ENCODE peak calls at places on chromosomes 4 and X, in six cellular contexts. P is WTC11, R is mucosa of descending colon, O is foreskin fibroblast, N is Panc1, F is H9. Z is an unnamed sample.

GRCh38 chrX:46791927-46792825 is 33.3 kb upstream of the SLC9A7 start:
- DNase-seq in R (no peak), O (peak), P (peak), F (peak), N (peak), Z (no peak)

GRCh38 chr4:121358473-121358872 is 22.3 kb downstream of the QRFPR start:
- DNase-seq in P (no peak), N (no peak), R (no peak), F (no peak), O (peak), Z (no peak)

GRCh38 chr4:38163216-38164006 is 203.2 kb downstream of the PTTG2 start:
- DNase-seq in R (no peak), O (peak), N (no peak), P (no peak), F (no peak), Z (no peak)

GRCh38 chr4:103786014-103786413 is 66.2 kb upstream of the TACR3 start:
- DNase-seq in R (no peak), P (peak), O (peak), F (peak), N (peak), Z (peak)

GRCh38 chr4:60241886-60242285 is 958.2 kb upstream of the ADGRL3 start:
- DNase-seq in O (no peak), R (no peak), F (no peak), P (no peak), N (no peak), Z (no peak)

GRCh38 chr4:128298129-128298758 is 10.6 kb upstream of the PGRMC2 start:
- DNase-seq in N (no peak), P (no peak), R (no peak), O (no peak), F (no peak), Z (no peak)

GRCh38 chr4:110085131-110085530 is 113.3 kb downstream of the ELOVL6 start:
- DNase-seq in N (no peak), F (no peak), R (peak), O (no peak), P (no peak), Z (no peak)

GRCh38 chr4:113826431-113826830 is 64.9 kb upstream of the CAMK2D start:
- DNase-seq in P (no peak), O (no peak), N (no peak), F (no peak), R (no peak), Z (no peak)

GRCh38 chr4:7328913-7329638 is 105.7 kb downstream of the PSAPL1 start:
- DNase-seq in F (no peak), R (peak), O (peak), N (no peak), P (no peak), Z (no peak)

GRCh38 chr4:74054483-74055032 is 16.1 kb upstream of the CXCL3 start:
- DNase-seq in F (no peak), O (no peak), R (peak), N (no peak), P (no peak), Z (no peak)

GRCh38 chrX:107700317-107700774 is 72.0 kb downstream of the PRPS1 start:
- DNase-seq in P (no peak), F (no peak), R (no peak), O (peak), N (no peak), Z (no peak)

GRCh38 chr4:72809208-72809607 is 240.2 kb upstream of the ADAMTS3 start:
- DNase-seq in N (no peak), P (no peak), O (no peak), F (no peak), R (no peak), Z (no peak)

GRCh38 chr4:158004101-158004500 is 168.7 kb downstream of the GASK1B start:
- DNase-seq in P (no peak), O (no peak), R (no peak), N (no peak), F (no peak), Z (no peak)

GRCh38 chr4:97477974-97478373 is 665.3 kb downstream of the STPG2 start:
- DNase-seq in O (no peak), P (no peak), R (no peak), F (no peak), N (no peak), Z (no peak)

GRCh38 chrX:8067754-8068469 is 103.2 kb downstream of the VCX2 start:
- DNase-seq in P (no peak), F (no peak), O (peak), R (no peak), N (no peak), Z (no peak)

GRCh38 chrX:145821898-145822567 is 4.4 kb downstream of the SLITRK2 start:
- DNase-seq in P (no peak), F (no peak), O (no peak), R (no peak), N (no peak), Z (no peak)

GRCh38 chrX:145821291-145821897 is 3.8 kb downstream of the SLITRK2 start:
- DNase-seq in N (no peak), O (no peak), R (no peak), F (peak), P (no peak), Z (peak)

GRCh38 chrX:145826466-145826865 is 8.8 kb downstream of the SLITRK2 start:
- DNase-seq in R (no peak), N (no peak), P (no peak), F (no peak), O (no peak), Z (no peak)

GRCh38 chrX:145823132-145823531 is 5.5 kb downstream of the SLITRK2 start:
- DNase-seq in F (no peak), R (no peak), N (no peak), P (no peak), O (no peak), Z (no peak)

GRCh38 chrX:145825896-145826295 is 8.3 kb downstream of the SLITRK2 start:
- DNase-seq in O (no peak), F (no peak), R (no peak), N (no peak), P (no peak), Z (no peak)
- TF ChIP-seq CTCF in O (no peak), F (peak), R (no peak), N (peak), P (no peak), Z (peak)

GRCh38 chrX:15127010-15127409 is 142.9 kb downstream of the ASB9 start:
- DNase-seq in P (no peak), N (no peak), O (no peak), R (no peak), F (no peak), Z (no peak)
- TF ChIP-seq CTCF in P (no peak), N (no peak), O (no peak), R (no peak), F (peak), Z (no peak)

DNA sequence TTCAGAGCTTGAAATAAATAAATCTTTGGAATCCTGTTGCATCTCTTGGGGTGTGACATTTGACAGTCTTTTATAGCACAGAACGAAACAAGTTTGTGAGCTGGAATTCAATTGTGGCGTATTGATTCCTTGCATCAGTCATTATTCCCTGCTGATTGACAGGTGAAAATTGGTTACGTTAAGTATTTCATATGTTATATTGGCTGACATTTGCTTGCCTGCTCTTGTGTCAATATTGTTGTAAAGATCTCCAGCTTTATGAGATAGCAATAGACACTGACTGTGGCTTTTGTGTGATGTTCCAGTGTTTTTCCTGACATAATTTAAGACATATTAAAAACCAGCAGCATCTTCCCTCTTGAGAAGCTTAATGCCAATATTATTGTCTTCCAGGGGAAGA is 644.4 kb upstream of the FAM241A start:
- DNase-seq in P (no peak), F (no peak), R (no peak), O (no peak), N (no peak), Z (no peak)
- TF ChIP-seq CTCF in P (no peak), F (no peak), R (no peak), O (no peak), N (no peak), Z (no peak)

GRCh38 chrX:115679460-115679859 is 118.5 kb downstream of the PLS3 start:
- DNase-seq in O (peak), R (no peak), N (no peak), F (no peak), P (no peak), Z (no peak)
- TF ChIP-seq CTCF in O (peak), R (no peak), N (peak), F (peak), P (no peak), Z (no peak)

GRCh38 chr4:52795533-52795932 is 44.3 kb upstream of the ERVMER34-1 start:
- DNase-seq in O (no peak), F (no peak), N (no peak), P (no peak), R (no peak), Z (no peak)

GRCh38 chr4:52799813-52800212 is 48.6 kb upstream of the ERVMER34-1 start:
- DNase-seq in R (no peak), O (peak), F (no peak), P (no peak), N (no peak), Z (no peak)
- TF ChIP-seq CTCF in R (no peak), O (no peak), F (peak), P (no peak), N (no peak), Z (no peak)

Z was measured in glutamatergic neuron.